ENCODE peak calls at places on chromosomes 7 and 10, in five cellular contexts. T, R, X, D and K are unnamed samples.

GRCh38 chr7:140044251-140044650 is 18.5 kb downstream of the PARP12 start:
- DNase-seq in T (no peak), R (no peak), X (peak), D (no peak), K (no peak)

GRCh38 chr7:77455334-77455733 is 39.2 kb upstream of the GSAP start:
- DNase-seq in R (no peak), X (no peak), D (no peak), T (peak), K (peak)

GRCh38 chr10:122279725-122280141 is 8.6 kb downstream of the BTBD16 start:
- DNase-seq in D (no peak), T (peak), X (peak), R (peak), K (no peak)

GRCh38 chr10:122344741-122345258 is 29.7 kb upstream of the PLEKHA1 start:
- DNase-seq in D (no peak), R (peak), X (peak), T (peak), K (no peak)

GRCh38 chr10:126903646-126904360 is 1.4 kb upstream of the DOCK1 start:
- DNase-seq in X (no peak), T (no peak), D (no peak), R (no peak), K (no peak)

GRCh38 chr7:73718905-73719805 is at the start of gene STX1A:
- DNase-seq in R (no peak), X (peak), T (peak), D (peak), K (peak)

GRCh38 chr7:95730493-95731280 is 41.7 kb upstream of the DYNC1I1 start:
- DNase-seq in T (no peak), X (no peak), D (peak), R (no peak), K (no peak)

GRCh38 chr10:18423058-18423637 is 228.2 kb downstream of the NSUN6 start:
- DNase-seq in R (no peak), T (no peak), X (no peak), D (no peak), K (no peak)

GRCh38 chr10:131737543-131738395 is 163.0 kb upstream of the PPP2R2D start:
- DNase-seq in X (no peak), D (no peak), R (no peak), T (no peak), K (no peak)

GRCh38 chr10:91798736-91799579 is 732 bp downstream of the TNKS2 start:
- DNase-seq in T (peak), X (peak), D (no peak), R (peak), K (no peak)

GRCh38 chr10:60508831-60509230 is 119.2 kb upstream of the ANK3 start:
- DNase-seq in X (no peak), D (no peak), R (no peak), T (no peak), K (no peak)

GRCh38 chr10:93277360-93277759 is 203.7 kb downstream of the CYP26A1 start:
- DNase-seq in T (no peak), R (no peak), X (no peak), D (no peak), K (no peak)

GRCh38 chr7:149598721-149599308 is 101.2 kb upstream of the ZNF746 start:
- DNase-seq in R (no peak), D (no peak), X (peak), T (no peak), K (no peak)

GRCh38 chr10:58638406-58638805 is 125.7 kb downstream of the BICC1 start:
- DNase-seq in D (no peak), X (no peak), R (no peak), T (no peak), K (no peak)

GRCh38 chr7:113283861-113284260 is 165.5 kb upstream of the SMIM30 start:
- DNase-seq in X (no peak), T (no peak), R (no peak), D (no peak), K (no peak)

GRCh38 chr7:141409911-141410329 is 141.3 kb upstream of the AGK start:
- DNase-seq in D (peak), X (no peak), R (no peak), T (peak), K (no peak)

GRCh38 chr10:110284262-110284661 is 20.5 kb downstream of the SMNDC1 start:
- DNase-seq in R (no peak), D (no peak), T (no peak), X (no peak), K (no peak)

GRCh38 chr7:91165846-91166230 is 98.4 kb upstream of the FZD1 start:
- DNase-seq in X (no peak), R (no peak), D (no peak), T (no peak), K (no peak)

GRCh38 chr7:126685018-126685573 is 567.6 kb downstream of the GRM8 start:
- DNase-seq in R (no peak), X (no peak), T (no peak), D (no peak), K (no peak)

GRCh38 chr7:151125459-151125834 is 39.2 kb downstream of the AGAP3 start:
- DNase-seq in R (no peak), T (no peak), D (peak), X (peak), K (no peak)

GRCh38 chr10:109018892-109019507 is 904.3 kb downstream of the XPNPEP1 start:
- DNase-seq in X (no peak), T (no peak), D (no peak), R (no peak), K (no peak)